ENCODE peak calls at places on chromosome 11, in six cellular contexts. A is cardiac muscle cell, W is uterus, H is RWPE2, J is heart left ventricle, C is right atrium auricular region. R is an unnamed sample. For H3K9me3, the result is how much of the 10 kb centered on the place peaks cover.

GRCh38 chr11:75262961-75263852 is 22.6 kb downstream of the TPBGL start:
- DNase-seq in W (peak), C (no peak), A (no peak), H (peak), J (no peak), R (no peak)

GRCh38 chr11:72254299-72254993 is 10.5 kb upstream of the PHOX2A start:
- DNase-seq in J (no peak), W (no peak), C (peak), A (no peak), H (no peak), R (no peak)

GRCh38 chr11:74417379-74417804 is 19.2 kb upstream of the PGM2L1 start:
- DNase-seq in A (no peak), C (no peak), H (no peak), J (no peak), W (no peak), R (no peak)

GRCh38 chr11:134661660-134662059 is 249.6 kb upstream of the B3GAT1 start:
- DNase-seq in W (no peak), J (no peak), H (no peak), A (no peak), C (peak), R (no peak)

GRCh38 chr11:60932605-60933346 is 8.5 kb downstream of the TMEM132A start:
- DNase-seq in C (no peak), W (no peak), J (no peak), H (no peak), A (no peak), R (no peak)

GRCh38 chr11:118238947-118239346 is 13.2 kb downstream of the MPZL3 start:
- DNase-seq in A (peak), J (no peak), W (no peak), C (no peak), H (no peak), R (no peak)

GRCh38 chr11:44622721-44623258 is 57.3 kb downstream of the CD82 start:
- DNase-seq in J (peak), H (no peak), A (no peak), C (no peak), W (no peak), R (no peak)

GRCh38 chr11:1051356-1052132 is 15.0 kb upstream of the MUC6 start:
- DNase-seq in H (peak), J (no peak), W (no peak), C (no peak), A (no peak), R (no peak)

GRCh38 chr11:120123946-120124345 is 14.0 kb downstream of the TRIM29 start:
- DNase-seq in C (no peak), W (no peak), H (no peak), A (no peak), J (no peak), R (no peak)

GRCh38 chr11:122663764-122664163 is 8.2 kb downstream of the UBASH3B start:
- DNase-seq in A (no peak), H (no peak), W (no peak), C (no peak), J (no peak), R (no peak)

GRCh38 chr11:120137187-120137610 is 714 bp downstream of the TRIM29 start:
- DNase-seq in H (peak), A (no peak), J (peak), C (peak), W (no peak), R (no peak)

GRCh38 chr11:112753706-112754105 is 207.5 kb upstream of the NCAM1 start:
- DNase-seq in H (no peak), C (no peak), A (no peak), W (no peak), J (no peak), R (no peak)

GRCh38 chr11:123197711-123198110 is 2.7 kb upstream of the CLMP start:
- DNase-seq in A (no peak), W (no peak), C (no peak), J (no peak), H (no peak), R (no peak)

GRCh38 chr11:75174781-75175370 is 24.0 kb downstream of the SLCO2B1 start:
- DNase-seq in J (no peak), H (no peak), A (peak), W (peak), C (peak), R (no peak)

GRCh38 chr11:108568183-108568858 is 25.2 kb downstream of the EXPH5 start:
- DNase-seq in C (no peak), A (no peak), J (no peak), W (no peak), H (no peak), R (no peak)

GRCh38 chr11:56027354-56027753 is at the start of gene OR5AS1:
- DNase-seq in J (no peak), W (no peak), A (no peak), H (no peak), C (no peak), R (no peak)

GRCh38 chr11:71163371-71163770 is 89.0 kb downstream of the SHANK2 start:
- DNase-seq in A (no peak), C (no peak), W (no peak), J (no peak), H (no peak), R (no peak)

GRCh38 chr11:100830978-100831732 is 144.1 kb downstream of the ARHGAP42 start:
- DNase-seq in H (no peak), W (no peak), J (no peak), C (no peak), A (no peak), R (no peak)

GRCh38 chr11:64341851-64342791 is 2.1 kb downstream of the CCDC88B start:
- DNase-seq in C (peak), H (peak), W (peak), J (peak), A (peak), R (peak)

GRCh38 chr11:113249491-113249763 is 65.0 kb upstream of the TTC12 start:
- DNase-seq in J (no peak), A (no peak), W (no peak), H (no peak), C (no peak), R (no peak)

GRCh38 chr11:125182522-125182921 is 18.0 kb downstream of the PKNOX2 start:
- DNase-seq in C (no peak), J (no peak), W (no peak), A (no peak), H (peak), R (no peak)

GRCh38 chr11:125179895-125180294 is 15.3 kb downstream of the PKNOX2 start:
- DNase-seq in H (peak), J (no peak), C (no peak), W (no peak), A (no peak), R (no peak)

GRCh38 chr11:125179346-125179745 is 14.8 kb downstream of the PKNOX2 start:
- DNase-seq in A (no peak), W (no peak), C (no peak), J (no peak), H (peak), R (no peak)

GRCh38 chr11:125183641-125184040 is 19.1 kb downstream of the PKNOX2 start:
- DNase-seq in A (no peak), H (peak), J (no peak), C (no peak), W (no peak), R (no peak)

DNA sequence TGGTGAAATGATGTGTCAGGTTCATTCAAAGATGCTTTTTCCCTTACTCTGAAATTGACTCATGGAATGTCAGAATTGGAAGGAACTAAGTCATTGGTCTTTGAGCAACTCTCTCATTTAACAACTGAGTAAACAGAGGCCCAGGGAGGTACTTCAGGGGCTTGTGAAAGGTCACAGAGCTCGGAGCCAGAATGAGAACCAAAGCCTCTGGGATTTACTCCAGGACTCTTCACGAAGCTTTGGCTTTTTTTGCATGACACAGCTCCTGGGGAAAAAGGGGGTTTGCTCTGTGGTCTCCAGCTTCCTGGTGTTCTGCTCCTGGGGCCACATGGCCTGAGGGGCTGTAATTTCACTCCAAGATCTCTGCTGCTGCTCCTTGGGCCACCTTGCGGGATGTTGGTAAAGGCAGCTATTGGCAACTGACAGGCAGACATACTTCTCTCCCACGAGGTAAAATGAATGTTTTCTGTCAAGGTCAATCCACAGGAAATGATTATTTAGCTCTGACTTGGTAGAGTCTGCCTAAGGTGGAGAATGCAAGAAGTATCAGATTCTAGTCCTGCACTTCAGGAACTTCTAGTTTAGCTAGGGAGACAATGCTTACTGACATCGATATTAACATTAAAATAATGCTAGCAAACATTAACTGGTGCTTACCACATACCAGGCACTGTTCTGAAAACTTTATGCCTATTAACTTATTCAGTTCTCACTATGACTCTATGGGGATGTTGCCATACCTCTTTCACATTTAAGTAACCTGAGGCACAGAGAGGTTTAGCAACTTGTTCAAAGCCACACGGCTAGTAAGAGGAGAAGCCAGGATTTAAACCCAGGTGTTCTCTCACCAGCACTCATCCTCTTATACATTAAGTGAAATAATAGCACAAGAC is 16.1 kb downstream of the PKNOX2 start:
- DNase-seq in W (no peak), C (no peak), A (no peak), J (no peak), H (peak), R (no peak)
- TF ChIP-seq CTCF in W (no peak), C (no peak), A (no peak), J (no peak), H (no peak), R (no peak)

DNA sequence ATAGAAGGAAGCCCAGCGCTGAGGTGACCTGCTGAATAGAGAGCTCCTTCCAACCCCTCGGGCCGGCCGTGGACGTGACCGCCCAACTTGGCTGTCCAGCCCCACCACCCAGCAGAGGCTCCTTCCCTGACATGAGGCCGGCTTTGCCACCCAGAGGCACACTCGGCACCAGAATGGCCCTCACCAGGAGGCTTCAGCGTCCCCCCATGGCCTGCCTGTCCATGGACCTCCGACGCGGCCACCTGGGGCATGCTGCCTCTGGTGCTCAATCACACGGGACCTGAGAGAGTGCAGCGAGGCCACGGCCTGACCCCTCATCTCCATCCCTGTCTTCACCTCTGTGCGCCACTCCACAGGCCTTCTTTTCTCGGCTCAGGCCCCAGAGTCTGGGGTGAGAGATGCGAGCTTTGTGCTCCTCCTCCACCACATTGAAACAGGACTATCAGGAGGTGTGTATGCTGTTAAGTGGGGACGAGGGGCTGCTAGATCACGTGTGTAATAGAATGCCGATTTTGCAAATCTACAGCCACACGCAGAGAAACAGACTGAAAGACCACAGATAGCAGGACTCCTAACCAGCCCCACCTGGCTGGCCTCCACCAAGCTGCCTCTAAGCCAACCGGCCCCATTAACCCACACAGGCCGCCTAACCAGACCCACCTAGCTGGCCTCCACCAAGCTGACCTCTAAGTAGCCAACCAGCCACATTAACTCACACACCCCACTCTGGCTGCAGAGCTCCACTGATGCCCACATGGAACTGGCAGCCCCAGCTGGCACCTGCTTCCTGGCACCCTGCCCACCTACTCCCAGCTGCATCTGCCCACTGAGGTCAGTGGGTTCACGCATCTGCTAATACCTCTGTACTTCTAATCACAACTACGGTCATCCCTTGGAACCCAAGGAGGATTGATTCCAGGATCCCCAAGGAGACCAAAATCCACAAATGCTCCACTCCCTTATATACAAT is 20.7 kb downstream of the LINC01488 start:
- DNase-seq in A (no peak), W (no peak), C (no peak), J (no peak), H (peak), R (no peak)
- H3K27ac ChIP-seq in A (no peak), W (no peak), C (no peak), J (no peak), H (no peak), R (no peak)

GRCh38 chr11:8309311-8309710 is 45.6 kb upstream of the LMO1 start:
- DNase-seq in H (no peak), A (no peak), J (no peak), C (no peak), W (no peak), R (no peak)
- H3K9me3 ChIP-seq in H (under half), A (under half), J (under half), C (under half), W (under half), R (under half)

DNA sequence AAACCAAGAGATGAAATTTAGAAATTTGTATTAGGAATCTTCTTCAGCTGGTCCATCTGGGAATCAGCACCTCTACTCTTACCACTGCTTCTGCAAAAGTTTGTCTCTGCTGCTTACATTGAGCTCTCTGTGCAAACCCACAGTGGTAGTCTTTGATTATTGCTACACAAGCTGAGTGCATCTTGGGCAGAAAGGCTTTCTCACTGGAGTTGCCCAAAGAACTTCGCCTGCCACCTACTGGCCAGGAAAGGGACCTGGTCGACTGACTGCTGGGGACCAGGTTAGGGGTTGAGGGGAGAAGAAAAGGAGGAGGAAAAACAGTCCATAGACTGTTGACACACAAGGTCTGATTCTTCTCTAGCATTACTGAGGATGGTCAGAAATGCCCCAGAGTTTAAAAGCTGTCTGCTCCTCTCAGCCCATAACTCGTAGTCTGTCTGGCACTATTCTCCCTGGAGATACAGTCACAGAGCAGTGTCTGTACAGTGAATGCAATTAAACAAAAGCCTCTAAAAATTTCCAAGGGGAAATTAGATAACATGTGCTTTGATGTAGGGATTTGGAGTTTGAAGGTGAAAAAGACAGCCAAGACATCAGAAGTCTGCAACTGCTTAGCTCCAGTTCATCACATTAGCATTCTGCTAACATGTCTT is 215.0 kb upstream of the CTSC start:
- DNase-seq in C (no peak), J (peak), A (peak), W (no peak), H (no peak), R (peak)
- TF ChIP-seq CTCF in C (peak), J (peak), A (peak), W (no peak), H (peak), R (peak)